ENCODE peak calls at places on chromosome 3, in six cellular contexts. R is GM23248, B is body of pancreas, N is heart left ventricle, O is choroid plexus epithelial cell, W is OCI-LY7. A is an unnamed sample.

GRCh38 chr3:105423392-105423791 is 56.7 kb downstream of the ALCAM start:
- DNase-seq in R (no peak), B (no peak), N (no peak), O (no peak), W (no peak), A (no peak)

GRCh38 chr3:149494022-149494758 is 19.7 kb downstream of the TM4SF4 start:
- DNase-seq in R (peak), B (peak), N (peak), O (peak), W (peak), A (peak)

GRCh38 chr3:154690413-154690812 is 260.4 kb upstream of the GPR149 start:
- DNase-seq in R (no peak), B (no peak), N (no peak), O (no peak), W (no peak), A (no peak)

GRCh38 chr3:105527949-105528348 is 161.2 kb downstream of the ALCAM start:
- DNase-seq in R (peak), B (no peak), N (no peak), O (peak), W (no peak), A (no peak)

GRCh38 chr3:1275495-1275894 is 182.7 kb downstream of the CNTN6 start:
- DNase-seq in R (peak), B (no peak), N (no peak), O (peak), W (peak), A (peak)

GRCh38 chr3:150412599-150413069 is 4.5 kb downstream of the TSC22D2 start:
- DNase-seq in R (peak), B (no peak), N (no peak), O (peak), W (peak), A (no peak)

GRCh38 chr3:174862101-174862500 is 3.0 kb downstream of the NAALADL2 start:
- DNase-seq in R (no peak), B (no peak), N (no peak), O (peak), W (no peak), A (no peak)

GRCh38 chr3:64445318-64446300 is 220.3 kb upstream of the PRICKLE2 start:
- DNase-seq in R (peak), B (peak), N (peak), O (peak), W (no peak), A (no peak)

GRCh38 chr3:71185733-71186455 is 397.6 kb downstream of the FOXP1 start:
- DNase-seq in R (peak), B (no peak), N (no peak), O (peak), W (peak), A (peak)

GRCh38 chr3:160449660-160450598 is at the start of gene TRIM59:
- DNase-seq in R (peak), B (peak), N (peak), O (peak), W (peak), A (peak)

GRCh38 chr3:162998205-162998604 is 1501.6 kb downstream of the OTOL1 start:
- DNase-seq in R (peak), B (no peak), N (no peak), O (no peak), W (no peak), A (no peak)

GRCh38 chr3:183385698-183386590 is 42.5 kb downstream of the MCF2L2 start:
- DNase-seq in R (peak), B (peak), N (no peak), O (peak), W (peak), A (peak)

GRCh38 chr3:5510300-5510699 is 322.8 kb downstream of the EDEM1 start:
- DNase-seq in R (no peak), B (no peak), N (no peak), O (no peak), W (no peak), A (no peak)
- H3K4me3 ChIP-seq in R (no peak), B (no peak), N (no peak), O (no peak), W (no peak), A (no peak)

GRCh38 chr3:178385280-178385952 is 150.8 kb upstream of the KCNMB2 start:
- DNase-seq in R (peak), B (peak), N (no peak), O (peak), W (peak), A (peak)
- H3K4me3 ChIP-seq in R (no peak), B (no peak), N (no peak), O (no peak), W (no peak), A (no peak)

GRCh38 chr3:11581237-11582122 is 62.2 kb downstream of the VGLL4 start:
- DNase-seq in R (peak), B (no peak), N (no peak), O (no peak), W (no peak), A (no peak)
- H3K4me3 ChIP-seq in R (peak), B (no peak), N (peak), O (peak), W (peak), A (peak)

GRCh38 chr3:31581660-31582059 is 48.9 kb downstream of the STT3B start:
- DNase-seq in R (peak), B (no peak), N (no peak), O (peak), W (no peak), A (no peak)
- H3K4me3 ChIP-seq in R (no peak), B (no peak), N (no peak), O (no peak), W (no peak), A (no peak)

A was measured in Jurkat, Clone E6-1.